ENCODE peak calls at places on chromosomes 12 and 14, in seven cellular contexts. B, Q, F, J, O, Z and W are unnamed samples. For H3K36me3, the result is how much of the 10 kb centered on the place peaks cover.

GRCh38 chr12:132566551-132567131 is 43.7 kb downstream of the LRCOL1 start:
- DNase-seq in B (no peak), Q (no peak), F (no peak), J (no peak), O (no peak), Z (no peak), W (no peak)

GRCh38 chr12:95116773-95117172 is 43.4 kb upstream of the NR2C1 start:
- DNase-seq in B (no peak), Q (no peak), F (no peak), J (no peak), O (peak), Z (no peak), W (peak)

GRCh38 chr12:116441292-116441691 is 117.9 kb upstream of the MAP1LC3B2 start:
- DNase-seq in B (no peak), Q (no peak), F (peak), J (no peak), O (no peak), Z (no peak), W (no peak)

GRCh38 chr12:123070267-123071081 is 80.4 kb downstream of the PITPNM2 start:
- DNase-seq in B (no peak), Q (no peak), F (no peak), J (no peak), O (no peak), Z (no peak), W (no peak)

GRCh38 chr12:33795536-33795935 is 226.8 kb upstream of the ALG10 start:
- DNase-seq in B (no peak), Q (no peak), F (no peak), J (no peak), O (peak), Z (no peak), W (no peak)

GRCh38 chr14:99036594-99037293 is 235.3 kb downstream of the BCL11B start:
- DNase-seq in B (no peak), Q (no peak), F (peak), J (peak), O (no peak), Z (no peak), W (no peak)

GRCh38 chr12:129911437-129912049 is 7.7 kb upstream of the TMEM132D start:
- DNase-seq in B (no peak), Q (no peak), F (peak), J (peak), O (peak), Z (no peak), W (no peak)

GRCh38 chr12:52645120-52645761 is 6.8 kb downstream of the KRT2 start:
- DNase-seq in B (no peak), Q (peak), F (no peak), J (no peak), O (no peak), Z (no peak), W (no peak)

GRCh38 chr12:106001819-106002218 is 136.9 kb downstream of the NUAK1 start:
- DNase-seq in B (no peak), Q (no peak), F (no peak), J (no peak), O (peak), Z (no peak), W (no peak)

GRCh38 chr14:60722163-60722835 is 1.9 kb downstream of the SIX4 start:
- DNase-seq in B (peak), Q (no peak), F (peak), J (peak), O (peak), Z (no peak), W (peak)

GRCh38 chr12:111409403-111410228 is 3.9 kb downstream of the SH2B3 start:
- DNase-seq in B (no peak), Q (peak), F (peak), J (peak), O (no peak), Z (no peak), W (no peak)

GRCh38 chr14:100782516-100783320 is 43.2 kb upstream of the MEG3 start:
- DNase-seq in B (no peak), Q (no peak), F (no peak), J (no peak), O (no peak), Z (no peak), W (peak)

GRCh38 chr12:65960820-65961691 is 136.8 kb downstream of the HMGA2 start:
- DNase-seq in B (no peak), Q (no peak), F (no peak), J (no peak), O (no peak), Z (no peak), W (no peak)

GRCh38 chr14:62179367-62180018 is 417.3 kb downstream of the SNAPC1 start:
- DNase-seq in B (no peak), Q (no peak), F (no peak), J (peak), O (peak), Z (peak), W (peak)

GRCh38 chr12:108967869-108968540 is 52.9 kb downstream of the SVOP start:
- DNase-seq in B (no peak), Q (no peak), F (no peak), J (no peak), O (peak), Z (no peak), W (no peak)

GRCh38 chr12:12927211-12928079 is 24.5 kb downstream of the GPRC5D start:
- DNase-seq in B (peak), Q (peak), F (peak), J (peak), O (no peak), Z (peak), W (peak)

DNA sequence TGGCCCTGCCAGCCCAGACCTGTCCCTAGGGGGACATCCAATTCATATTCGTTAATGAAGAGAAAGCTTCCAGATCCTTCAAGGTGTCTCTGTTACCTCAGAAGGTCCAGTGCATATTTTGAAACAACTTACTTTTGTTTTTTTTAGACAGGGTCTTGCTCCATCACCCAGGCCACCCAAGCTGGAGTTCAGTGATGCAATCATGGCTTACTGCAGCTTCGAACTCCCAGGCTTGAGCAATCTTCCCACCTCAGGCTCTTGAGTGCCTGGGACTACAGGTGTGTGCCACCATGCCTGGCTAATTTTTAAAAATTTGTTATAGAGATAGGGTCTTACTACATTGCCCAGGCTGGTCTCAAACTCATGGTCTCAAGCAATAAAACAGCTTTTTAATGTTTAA is 48.4 kb downstream of the B4GALNT3 start:
- DNase-seq in B (no peak), Q (no peak), F (no peak), J (no peak), O (no peak), Z (no peak), W (no peak)
- TF ChIP-seq CTCF in B (no peak), Q (no peak), F (no peak), J (no peak), O (no peak), Z (no peak), W (no peak)

GRCh38 chr14:28777773-28778606 is 11.4 kb downstream of the FOXG1 start:
- DNase-seq in B (no peak), Q (no peak), F (no peak), J (no peak), O (no peak), Z (no peak), W (no peak)
- H3K36me3 ChIP-seq in B (under half), Q (under half), F (under half), J (under half), O (under half), Z (under half), W (under half)

DNA sequence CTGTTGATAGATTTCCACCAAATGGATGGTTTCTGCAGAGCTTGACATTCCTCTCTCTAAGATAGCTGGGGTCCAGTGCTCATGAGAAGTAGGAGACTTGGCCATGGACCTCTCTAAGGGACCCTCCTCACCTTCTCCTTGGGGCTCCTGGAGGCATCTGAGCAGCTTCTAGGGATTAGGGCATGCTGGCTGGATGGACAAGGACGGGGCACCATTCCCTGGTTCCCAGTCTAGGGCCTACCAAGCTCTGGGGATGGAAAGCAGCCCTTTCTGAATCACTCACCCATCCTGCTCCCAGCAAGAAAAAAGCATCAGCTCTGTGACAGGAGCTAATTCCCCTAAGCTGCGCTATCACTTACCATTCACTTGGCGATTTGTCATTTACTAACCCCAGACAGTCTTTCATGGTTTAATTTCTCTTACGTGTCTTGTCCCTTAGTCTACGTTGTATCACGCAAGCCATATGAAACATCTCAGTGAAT is 39.5 kb downstream of the VWF start:
- DNase-seq in B (peak), Q (no peak), F (no peak), J (no peak), O (no peak), Z (no peak), W (no peak)
- H3K27ac ChIP-seq in B (no peak), Q (no peak), F (peak), J (no peak), O (peak), Z (no peak), W (peak)

GRCh38 chr12:30013051-30013450 is 229.3 kb upstream of the TMTC1 start:
- DNase-seq in B (no peak), Q (no peak), F (no peak), J (no peak), O (no peak), Z (no peak), W (no peak)
- TF ChIP-seq CTCF in B (no peak), Q (no peak), F (no peak), J (no peak), O (no peak), Z (no peak), W (no peak)

GRCh38 chr14:50101417-50101816 is 15.0 kb downstream of the VCPKMT start:
- DNase-seq in B (no peak), Q (no peak), F (no peak), J (no peak), O (peak), Z (no peak), W (no peak)
- H3K36me3 ChIP-seq in B (under half), Q (under half), F (under half), J (under half), O (under half), Z (under half), W (under half)

GRCh38 chr12:77667101-77667500 is 163.6 kb upstream of the NAV3 start:
- DNase-seq in B (no peak), Q (no peak), F (no peak), J (no peak), O (no peak), Z (no peak), W (no peak)
- H3K27ac ChIP-seq in B (no peak), Q (no peak), F (no peak), J (no peak), O (no peak), Z (no peak), W (no peak)

DNA sequence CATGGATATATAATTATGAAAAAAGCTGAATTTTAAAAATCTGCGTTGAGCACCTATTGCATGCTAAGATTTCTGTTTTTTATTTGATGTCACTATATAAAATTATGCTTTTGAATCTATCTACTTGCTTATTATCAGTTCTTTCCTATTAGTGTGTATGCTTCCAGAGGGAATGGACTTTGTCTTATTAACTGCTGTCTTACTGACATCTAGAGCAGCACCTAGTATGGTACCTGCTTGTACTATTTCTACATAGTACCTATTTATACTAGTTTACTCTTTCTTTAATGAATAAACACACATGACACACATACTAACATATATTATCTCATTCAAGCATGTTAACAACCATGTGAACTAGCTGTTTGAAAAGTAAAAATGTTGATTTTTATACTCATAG is 38.6 kb upstream of the PIK3C2G start:
- DNase-seq in B (no peak), Q (no peak), F (no peak), J (no peak), O (no peak), Z (no peak), W (no peak)
- TF ChIP-seq CTCF in B (no peak), Q (no peak), F (no peak), J (no peak), O (no peak), Z (no peak), W (no peak)

GRCh38 chr12:24929953-24930352 is 18.9 kb downstream of the BCAT1 start:
- DNase-seq in B (no peak), Q (no peak), F (no peak), J (no peak), O (no peak), Z (no peak), W (no peak)
- H3K36me3 ChIP-seq in B (under half), Q (under half), F (under half), J (under half), O (under half), Z (under half), W (under half)